ENCODE peak calls at places on chromosome 15, in eight cellular contexts. U, N, T, J, D, H, F and G are unnamed samples.

GRCh38 chr15:62241135-62241770 is 76.2 kb upstream of the C2CD4B start:
- DNase-seq in N (no peak), D (no peak), T (no peak), U (no peak), F (peak; percentile 61), H (peak; percentile 5), J (no peak), G (no peak)

GRCh38 chr15:39200586-39200985 is 380.3 kb upstream of the THBS1 start:
- DNase-seq in H (no peak), J (no peak), D (no peak), N (no peak), U (no peak), F (no peak), T (no peak), G (no peak)

GRCh38 chr15:47429376-47429775 is 287.9 kb upstream of the SEMA6D start:
- DNase-seq in N (no peak), T (no peak), U (no peak), D (no peak), H (peak; percentile 34), J (no peak), F (no peak), G (no peak)

GRCh38 chr15:88256261-88257230 is at the start of gene NTRK3:
- DNase-seq in U (peak; percentile 5), J (no peak), F (no peak), N (peak; percentile 80), H (peak; percentile 5), D (peak; percentile 47), T (no peak), G (peak; percentile 6)

GRCh38 chr15:77058468-77058867 is 12.4 kb downstream of the TSPAN3 start:
- DNase-seq in U (no peak), F (no peak), H (no peak), N (no peak), J (no peak), T (no peak), D (no peak), G (no peak)

GRCh38 chr15:49255966-49256759 is 86.1 kb downstream of the GALK2 start:
- DNase-seq in F (no peak), D (no peak), H (no peak), U (no peak), J (peak; percentile 24), T (no peak), N (no peak), G (no peak)

GRCh38 chr15:74619916-74620635 is 4.4 kb downstream of the CLK3 start:
- DNase-seq in D (no peak), T (no peak), N (no peak), H (no peak), J (no peak), F (no peak), U (no peak), G (no peak)

GRCh38 chr15:95446854-95447253 is 883.6 kb upstream of the NR2F2 start:
- DNase-seq in H (no peak), J (no peak), D (no peak), T (no peak), F (no peak), U (peak; percentile 99), N (no peak), G (no peak)

GRCh38 chr15:40155270-40155910 is 5.5 kb upstream of the BUB1B start:
- DNase-seq in D (no peak), U (no peak), T (no peak), N (no peak), F (peak; percentile 93), J (peak; percentile 78), H (no peak), G (peak; percentile 82)

GRCh38 chr15:67105065-67105951 is 39.9 kb downstream of the SMAD3 start:
- DNase-seq in D (peak; percentile 92), N (no peak), U (no peak), F (peak; percentile 94), J (no peak), H (peak; percentile 96), T (peak; percentile 94), G (no peak)

GRCh38 chr15:66703540-66703941 is 1.5 kb downstream of the SMAD6 start:
- DNase-seq in D (peak; percentile 66), T (no peak), U (no peak), F (no peak), H (peak; percentile 51), J (no peak), N (no peak), G (peak; percentile 59)

GRCh38 chr15:66389098-66389858 is 2.6 kb downstream of the MAP2K1 start:
- DNase-seq in D (no peak), H (no peak), N (no peak), F (no peak), U (no peak), T (no peak), J (no peak), G (no peak)

GRCh38 chr15:74320358-74321247 is 46.8 kb downstream of the CYP11A1 start:
- DNase-seq in J (no peak), U (no peak), N (peak; percentile 92), D (peak; percentile 81), F (peak; percentile 39), T (peak; percentile 32), H (peak; percentile 49), G (peak; percentile 29)

GRCh38 chr15:101044625-101045235 is 125.6 kb downstream of the LRRK1 start:
- DNase-seq in N (no peak), T (no peak), D (no peak), H (no peak), J (no peak), F (no peak), U (no peak), G (no peak)

GRCh38 chr15:70095387-70096214 is 2.1 kb downstream of the TLE3 start:
- DNase-seq in N (peak; percentile 65), F (no peak), D (peak; percentile 54), T (no peak), U (peak; percentile 40), J (peak; percentile 16), H (no peak), G (peak; percentile 54)

GRCh38 chr15:84741151-84741550 is 7.2 kb upstream of the ZNF592 start:
- DNase-seq in T (no peak), F (peak; percentile 66), U (no peak), N (no peak), J (no peak), D (no peak), H (no peak), G (no peak)

GRCh38 chr15:88982304-88982945 is 69.2 kb upstream of the MFGE8 start:
- DNase-seq in F (no peak), J (no peak), T (peak; percentile 88), U (peak; percentile 82), D (peak; percentile 68), H (peak; percentile 84), N (no peak), G (peak; percentile 9)

GRCh38 chr15:69082041-69082502 is 67.6 kb downstream of the NOX5 start:
- DNase-seq in N (no peak), H (peak; percentile 85), D (peak; percentile 50), U (no peak), T (no peak), F (no peak), J (no peak), G (no peak)

GRCh38 chr15:99408236-99409096 is 157.2 kb downstream of the LRRC28 start:
- DNase-seq in T (peak; percentile 82), H (peak; percentile 80), N (peak; percentile 12), U (no peak), F (no peak), J (no peak), D (peak; percentile 81), G (peak; percentile 30)

GRCh38 chr15:65939901-65940617 is 70.8 kb downstream of the RAB11A start:
- DNase-seq in N (no peak), D (peak; percentile 94), U (no peak), F (peak; percentile 17), T (peak; percentile 74), H (peak; percentile 42), J (peak; percentile 79), G (no peak)

GRCh38 chr15:80512729-80513670 is 108.8 kb downstream of the ARNT2 start:
- DNase-seq in F (peak; percentile 45), H (peak; percentile 40), D (no peak), N (no peak), J (no peak), T (no peak), U (no peak), G (peak; percentile 66)